ENCODE peak calls at places on chromosomes 2 and 18, in four cellular contexts. X, F, J and Q are unnamed samples.

GRCh38 chr2:27857417-27858172 is 32.6 kb downstream of the RBKS start:
- DNase-seq in X (no peak), F (no peak), J (no peak), Q (no peak)

GRCh38 chr18:65018184-65018583 is 732.6 kb upstream of the CDH7 start:
- DNase-seq in X (no peak), F (no peak), J (no peak), Q (no peak)

GRCh38 chr2:109703076-109703475 is 88.9 kb downstream of the SOWAHC start:
- DNase-seq in X (no peak), F (no peak), J (no peak), Q (no peak)

GRCh38 chr2:241225545-241225944 is 37.1 kb downstream of the ANO7 start:
- DNase-seq in X (no peak), F (no peak), J (no peak), Q (no peak)

GRCh38 chr18:69400253-69400975 is at the start of gene DOK6:
- DNase-seq in X (peak; percentile 84), F (peak; percentile 66), J (no peak), Q (peak; percentile 51)

GRCh38 chr2:51722311-51722710 is 690.4 kb upstream of the NRXN1 start:
- DNase-seq in X (no peak), F (no peak), J (no peak), Q (no peak)

GRCh38 chr2:11676640-11677039 is 6.6 kb upstream of the NTSR2 start:
- DNase-seq in X (no peak), F (no peak), J (no peak), Q (no peak)

GRCh38 chr2:237539681-237540080 is 26.7 kb upstream of the PRLH start:
- DNase-seq in X (no peak), F (no peak), J (no peak), Q (no peak)

GRCh38 chr18:5155180-5155906 is 41.7 kb downstream of the AKAIN1 start:
- DNase-seq in X (no peak), F (no peak), J (no peak), Q (no peak)

GRCh38 chr18:63155169-63155852 is 164.3 kb downstream of the BCL2 start:
- DNase-seq in X (peak; percentile 35), F (peak; percentile 95), J (peak; percentile 88), Q (peak; percentile 36)

GRCh38 chr2:73611867-73612266 is 30.4 kb downstream of the NAT8 start:
- DNase-seq in X (no peak), F (no peak), J (no peak), Q (no peak)

GRCh38 chr2:143668236-143668635 is 539.0 kb downstream of the ARHGAP15 start:
- DNase-seq in X (no peak), F (no peak), J (no peak), Q (peak; percentile 25)

GRCh38 chr2:156466739-156467405 is 30.7 kb downstream of the GPD2 start:
- DNase-seq in X (no peak), F (no peak), J (no peak), Q (no peak)

GRCh38 chr18:4106407-4107033 is 348.6 kb downstream of the DLGAP1 start:
- DNase-seq in X (peak; percentile 49), F (peak; percentile 88), J (no peak), Q (peak; percentile 57)

GRCh38 chr2:238129166-238130010 is 9.1 kb upstream of the KLHL30 start:
- DNase-seq in X (no peak), F (no peak), J (no peak), Q (no peak)

GRCh38 chr18:26746284-26747130 is 119.0 kb downstream of the AQP4 start:
- DNase-seq in X (peak; percentile 10), F (no peak), J (no peak), Q (no peak)

GRCh38 chr2:207472343-207473202 is 57.2 kb upstream of the CREB1 start:
- DNase-seq in X (no peak), F (no peak), J (no peak), Q (no peak)

GRCh38 chr2:40450066-40450841 is 1.6 kb downstream of the SLC8A1 start:
- DNase-seq in X (no peak), F (no peak), J (no peak), Q (no peak)

GRCh38 chr2:196487426-196487825 is 152.1 kb upstream of the CCDC150 start:
- DNase-seq in X (no peak), F (no peak), J (no peak), Q (no peak)

GRCh38 chr2:28737655-28738054 is 14.0 kb upstream of the PPP1CB start:
- DNase-seq in X (no peak), F (no peak), J (no peak), Q (no peak)

GRCh38 chr18:79553696-79554095 is 125.9 kb upstream of the CTDP1 start:
- DNase-seq in X (no peak), F (no peak), J (no peak), Q (no peak)

GRCh38 chr18:79528296-79528695 is 132.6 kb downstream of the NFATC1 start:
- DNase-seq in X (no peak), F (no peak), J (no peak), Q (no peak)

GRCh38 chr2:162085090-162085891 is 11.3 kb upstream of the DPP4 start:
- DNase-seq in X (peak; percentile 85), F (no peak), J (no peak), Q (no peak)

GRCh38 chr2:218982312-218983262 is 2.4 kb downstream of the FEV start:
- DNase-seq in X (no peak), F (peak; percentile 70), J (no peak), Q (no peak)

GRCh38 chr2:29741132-29741531 is 180.3 kb downstream of the ALK start:
- DNase-seq in X (no peak), F (no peak), J (no peak), Q (no peak)

GRCh38 chr2:66574701-66575624 is 140.0 kb downstream of the MEIS1 start:
- DNase-seq in X (peak; percentile 57), F (peak; percentile 64), J (no peak), Q (no peak)

GRCh38 chr2:116490511-116491145 is 1323.9 kb upstream of the DDX18 start:
- DNase-seq in X (no peak), F (no peak), J (no peak), Q (no peak)

GRCh38 chr2:7497223-7497622 is 580.0 kb downstream of the RNF144A start:
- DNase-seq in X (no peak), F (no peak), J (no peak), Q (no peak)

GRCh38 chr2:201882353-201883095 is 76.2 kb downstream of the CDK15 start:
- DNase-seq in X (no peak), F (no peak), J (no peak), Q (no peak)

GRCh38 chr2:174546519-174547506 is 50.8 kb downstream of the WIPF1 start:
- DNase-seq in X (peak; percentile 38), F (peak; percentile 65), J (no peak), Q (peak; percentile 43)

GRCh38 chr2:239522002-239522739 is 121.4 kb upstream of the HDAC4 start:
- DNase-seq in X (peak; percentile 37), F (no peak), J (no peak), Q (no peak)

GRCh38 chr2:164620873-164621760 is at the start of gene GRB14:
- DNase-seq in X (peak; percentile 32), F (peak; percentile 84), J (no peak), Q (peak; percentile 32)

GRCh38 chr2:72837171-72837570 is 11.3 kb upstream of the EXOC6B start:
- DNase-seq in X (no peak), F (no peak), J (no peak), Q (no peak)

GRCh38 chr2:71472019-71472418 is 18.7 kb downstream of the DYSF start:
- DNase-seq in X (no peak), F (no peak), J (no peak), Q (no peak)

GRCh38 chr2:223969856-223970255 is 12.6 kb downstream of the MRPL44 start:
- DNase-seq in X (no peak), F (no peak), J (no peak), Q (no peak)

GRCh38 chr2:54657664-54658083 is 65.8 kb upstream of the EML6 start:
- DNase-seq in X (peak; percentile 62), F (peak; percentile 65), J (no peak), Q (peak; percentile 35)

GRCh38 chr18:26875040-26875654 is 9.6 kb upstream of the AQP4 start:
- DNase-seq in X (peak; percentile 83), F (no peak), J (no peak), Q (no peak)

GRCh38 chr18:58400337-58400885 is 228.5 kb downstream of the ALPK2 start:
- DNase-seq in X (no peak), F (no peak), J (no peak), Q (no peak)

GRCh38 chr18:39057423-39058057 is 1491.9 kb upstream of the CELF4 start:
- DNase-seq in X (no peak), F (no peak), J (no peak), Q (no peak)

GRCh38 chr18:72544092-72544886 is at the start of gene CBLN2:
- DNase-seq in X (peak; percentile 23), F (peak; percentile 89), J (no peak), Q (peak; percentile 44)
- TF ChIP-seq SUZ12 in X (no peak), F (no peak), J (no peak), Q (no peak)

GRCh38 chr2:135144343-135144742 is 92.3 kb downstream of the RAB3GAP1 start:
- DNase-seq in X (no peak), F (no peak), J (no peak), Q (no peak)
- H3K4me3 ChIP-seq in X (no peak overlapping the region), F (no peak overlapping the region), J (no peak overlapping the region), Q (no peak overlapping the region)

DNA sequence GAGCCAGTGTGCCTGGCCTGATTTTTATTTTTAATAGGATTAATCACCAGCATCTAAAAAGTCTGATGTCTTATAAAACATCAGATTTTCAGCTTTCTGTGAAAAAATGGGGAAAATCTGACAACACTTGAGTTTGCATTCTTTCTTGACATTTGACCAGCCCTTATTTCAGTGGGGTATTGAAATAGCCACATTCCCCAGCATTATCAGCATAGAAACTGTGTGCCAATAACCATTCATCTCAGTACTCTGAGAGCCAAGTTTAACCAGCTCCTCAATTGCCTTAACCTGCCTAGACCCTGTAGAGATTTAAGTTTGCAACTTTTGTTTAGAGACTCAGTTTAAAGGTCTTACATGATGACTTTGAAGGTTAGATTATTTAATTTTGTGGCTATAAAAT is 155.0 kb downstream of the CERS6 start:
- DNase-seq in X (no peak), F (no peak), J (no peak), Q (no peak)
- H3K9me3 ChIP-seq in X (no peaks in the 10 kb centered on the region), F (peaks cover 8% of the 10 kb centered on the region), J (peaks cover 5% of the 10 kb centered on the region), Q (peaks cover 18% of the 10 kb centered on the region)

GRCh38 chr2:64769392-64770044 is 115.8 kb upstream of the SERTAD2 start:
- DNase-seq in X (no peak), F (no peak), J (no peak), Q (no peak)

GRCh38 chr2:64770137-64770780 is 116.5 kb upstream of the SERTAD2 start:
- DNase-seq in X (no peak), F (no peak), J (no peak), Q (no peak)

GRCh38 chr2:64766841-64767669 is 113.3 kb upstream of the SERTAD2 start:
- DNase-seq in X (no peak), F (no peak), J (no peak), Q (no peak)

GRCh38 chr2:64767670-64768425 is 114.1 kb upstream of the SERTAD2 start:
- DNase-seq in X (peak; percentile 54), F (peak; percentile 82), J (no peak), Q (peak; percentile 70)

DNA sequence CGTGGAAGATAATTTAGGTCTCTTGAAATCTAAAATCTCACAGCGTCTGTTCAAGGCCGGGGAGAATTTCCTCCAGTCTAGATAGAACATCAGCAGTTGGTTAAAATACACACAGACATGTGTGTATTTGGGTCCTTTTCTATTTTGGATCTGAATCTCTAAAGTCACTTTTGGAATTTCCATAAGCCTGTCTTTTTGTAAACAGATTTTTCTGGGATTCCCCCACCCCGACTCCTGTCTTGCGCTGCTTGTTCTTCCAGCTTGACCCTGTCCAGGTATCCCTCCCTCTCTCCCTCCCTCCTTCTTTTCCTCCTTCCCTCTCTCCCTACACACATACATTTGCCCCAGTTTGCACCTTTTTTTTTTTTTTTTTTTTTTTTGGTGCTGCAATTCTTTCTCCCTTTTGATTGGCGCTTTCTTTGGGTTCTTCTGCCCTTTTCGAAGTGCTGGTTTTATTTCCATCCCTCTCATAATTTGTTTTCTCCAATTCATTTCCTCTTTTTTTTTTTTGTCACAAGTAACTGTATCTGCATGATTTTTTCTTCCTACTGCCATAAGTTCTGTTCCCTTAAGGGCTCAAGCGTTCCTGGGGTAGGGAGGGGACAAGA is 114.8 kb upstream of the SERTAD2 start:
- DNase-seq in X (no peak), F (no peak), J (no peak), Q (no peak)
- TF ChIP-seq SUZ12 in X (no peak), F (no peak), J (no peak), Q (no peak)